ENCODE peak calls at places on chromosomes 11 and 22, in eight cellular contexts. N, T, I, O, G, Z, R and Y are unnamed samples.

GRCh38 chr11:129766858-129767604 is 48.6 kb upstream of the TMEM45B start:
- DNase-seq in G (peak), I (no peak), Z (no peak), R (no peak), O (peak), T (no peak), N (no peak), Y (peak)

GRCh38 chr22:37981282-37982011 is 2.9 kb downstream of the SOX10 start:
- DNase-seq in R (no peak), T (no peak), O (no peak), I (no peak), Z (no peak), G (no peak), N (no peak), Y (peak)

GRCh38 chr22:44587004-44587793 is 89.2 kb upstream of the RTL6 start:
- DNase-seq in O (no peak), R (no peak), G (no peak), Z (no peak), T (peak), I (no peak), N (no peak), Y (no peak)

GRCh38 chr22:39985383-39986045 is 9.2 kb upstream of the FAM83F start:
- DNase-seq in O (no peak), R (no peak), N (no peak), Z (no peak), G (no peak), T (no peak), I (no peak), Y (peak)

GRCh38 chr11:1077417-1078119 is 2.9 kb downstream of the MUC2 start:
- DNase-seq in Z (no peak), G (no peak), N (no peak), I (peak), O (no peak), R (no peak), T (peak), Y (no peak)

GRCh38 chr11:987671-988070 is 48.8 kb downstream of the MUC6 start:
- DNase-seq in O (no peak), R (no peak), Z (no peak), G (no peak), I (no peak), N (no peak), T (no peak), Y (no peak)

GRCh38 chr11:111665779-111666178 is 63.5 kb downstream of the SIK2 start:
- DNase-seq in N (peak), I (no peak), G (no peak), Z (no peak), T (no peak), R (peak), O (no peak), Y (no peak)

GRCh38 chr11:112159098-112159761 is 4.7 kb downstream of the IL18 start:
- DNase-seq in O (no peak), I (no peak), Z (no peak), T (no peak), R (no peak), N (no peak), G (no peak), Y (no peak)

GRCh38 chr22:28548411-28548810 is 131.2 kb downstream of the TTC28 start:
- DNase-seq in Z (no peak), T (no peak), N (no peak), G (no peak), O (no peak), R (no peak), I (no peak), Y (no peak)

GRCh38 chr11:36141161-36141560 is 148.1 kb downstream of the COMMD9 start:
- DNase-seq in O (no peak), Z (no peak), T (no peak), N (no peak), G (no peak), I (no peak), R (no peak), Y (no peak)

GRCh38 chr11:12144306-12145174 is 34.1 kb downstream of the MICAL2 start:
- DNase-seq in R (no peak), N (no peak), T (no peak), Z (no peak), O (peak), G (no peak), I (no peak), Y (peak)

GRCh38 chr11:122340607-122341006 is 224.6 kb upstream of the BLID start:
- DNase-seq in G (no peak), O (no peak), T (no peak), R (no peak), N (no peak), Z (no peak), I (no peak), Y (no peak)

GRCh38 chr22:20244744-20245576 is 23.2 kb downstream of the RTN4R start:
- DNase-seq in I (no peak), N (no peak), R (peak), T (no peak), G (peak), Z (no peak), O (no peak), Y (peak)

GRCh38 chr11:2675540-2675939 is 24.3 kb downstream of the KCNQ1OT1 start:
- DNase-seq in I (no peak), Z (no peak), O (no peak), T (peak), N (no peak), G (peak), R (no peak), Y (no peak)

GRCh38 chr22:30733081-30733680 is 38.5 kb downstream of the OSBP2 start:
- DNase-seq in T (no peak), G (no peak), N (no peak), O (no peak), R (no peak), I (no peak), Z (no peak), Y (no peak)

DNA sequence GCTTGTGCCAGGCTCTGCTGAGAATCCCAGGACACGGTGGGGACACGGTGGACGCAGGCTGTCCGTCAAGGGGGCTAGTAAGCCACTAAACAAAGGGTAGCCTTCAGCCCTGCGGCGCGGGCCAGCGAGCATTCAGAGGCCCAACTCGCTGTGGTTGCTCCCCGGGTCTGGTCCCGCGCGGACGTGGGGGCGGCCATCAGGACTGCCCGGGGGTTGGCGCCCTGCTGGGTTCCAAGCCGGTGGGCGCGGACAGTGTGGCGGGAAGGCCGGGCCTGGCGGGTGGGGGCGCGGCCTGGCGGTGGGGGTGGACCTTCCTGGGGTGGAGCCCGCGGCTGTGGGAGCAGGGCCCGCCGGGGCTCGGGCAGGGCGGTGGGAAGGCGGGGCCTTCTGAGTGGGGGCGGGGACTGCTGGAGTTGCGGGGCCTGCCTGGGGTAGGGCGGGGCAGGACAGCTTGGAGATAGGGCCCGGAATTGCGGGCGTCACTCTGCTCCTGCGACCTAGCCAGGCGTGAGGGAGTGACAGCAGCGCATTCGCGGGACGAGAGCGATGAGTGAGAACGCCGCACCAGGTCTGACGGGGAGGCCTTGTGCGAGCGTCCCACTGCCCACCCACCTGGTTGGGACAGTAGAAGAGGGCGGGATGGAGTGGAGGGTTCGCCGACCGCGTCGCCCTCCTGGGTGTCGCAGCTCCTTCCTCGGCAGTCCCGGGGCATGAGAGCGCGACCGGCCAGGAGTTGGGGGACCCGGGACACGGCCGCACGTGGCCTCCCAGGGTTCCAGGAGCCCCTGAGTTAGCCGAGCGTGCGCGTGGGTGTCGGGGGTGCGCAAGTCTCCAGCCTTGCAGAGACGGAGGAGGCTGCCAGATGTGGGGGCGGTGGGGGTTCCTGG is at the start of gene SERHL2:
- DNase-seq in N (peak), I (peak), R (peak), O (peak), G (peak), Z (peak), T (peak), Y (peak)
- TF ChIP-seq EP300 in N (no peak), I (no peak), R (no peak), O (no peak), G (no peak), Z (no peak), T (no peak), Y (no peak)

GRCh38 chr11:89626366-89626765 is 83.7 kb upstream of the TRIM77 start:
- DNase-seq in G (no peak), N (no peak), I (no peak), O (no peak), Z (no peak), R (no peak), T (no peak), Y (no peak)

GRCh38 chr11:89625171-89625570 is 84.9 kb upstream of the TRIM77 start:
- DNase-seq in R (peak), T (no peak), I (no peak), Z (no peak), G (no peak), O (no peak), N (no peak), Y (no peak)
- TF ChIP-seq EP300 in R (no peak), T (no peak), I (no peak), Z (no peak), G (no peak), O (no peak), N (no peak), Y (no peak)

GRCh38 chr11:31397239-31397834 is 27.7 kb downstream of the DNAJC24 start:
- DNase-seq in N (peak), O (no peak), T (no peak), I (no peak), Z (no peak), G (peak), R (peak), Y (no peak)
- TF ChIP-seq EP300 in N (no peak), O (no peak), T (no peak), I (no peak), Z (no peak), G (no peak), R (no peak), Y (no peak)

GRCh38 chr11:45967506-45967905 is 45.0 kb downstream of the LARGE2 start:
- DNase-seq in I (no peak), G (no peak), N (no peak), Z (no peak), R (peak), O (no peak), T (no peak), Y (no peak)

GRCh38 chr11:45959851-45960250 is 37.4 kb downstream of the LARGE2 start:
- DNase-seq in T (no peak), N (no peak), I (no peak), G (no peak), R (no peak), Z (no peak), O (no peak), Y (no peak)

GRCh38 chr11:45961841-45962240 is 39.4 kb downstream of the LARGE2 start:
- DNase-seq in N (no peak), O (no peak), Z (no peak), T (no peak), R (no peak), G (no peak), I (no peak), Y (no peak)

GRCh38 chr11:45960387-45961110 is 38.1 kb downstream of the LARGE2 start:
- DNase-seq in T (no peak), N (no peak), R (no peak), G (no peak), I (no peak), O (no peak), Z (no peak), Y (no peak)

DNA sequence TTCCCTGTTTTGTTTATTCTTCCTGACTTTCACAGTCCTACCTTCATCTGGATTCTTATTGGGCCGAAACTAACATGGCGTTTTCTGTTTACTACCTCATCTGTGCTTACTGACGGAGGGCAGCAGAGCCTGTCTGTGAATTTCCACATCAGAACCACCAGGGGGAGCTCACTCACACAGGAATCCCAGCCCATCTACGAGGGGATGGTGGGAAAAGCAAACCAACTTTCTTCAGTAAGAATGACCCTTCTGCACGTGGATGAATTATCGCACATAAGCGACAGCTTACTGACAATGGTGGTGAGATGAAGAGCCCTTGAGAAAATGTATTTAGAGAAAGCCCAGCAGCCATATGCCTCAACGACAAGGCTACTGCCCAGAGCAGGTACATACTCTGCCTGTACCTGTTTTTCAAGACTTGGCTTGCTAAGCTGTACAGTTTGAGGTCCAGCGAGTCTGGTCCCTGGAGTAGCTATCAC is 42.5 kb downstream of the LARGE2 start:
- DNase-seq in N (peak), R (peak), Z (peak), I (peak), O (peak), T (peak), G (peak), Y (peak)
- TF ChIP-seq EP300 in N (no peak), R (no peak), Z (no peak), I (no peak), O (no peak), T (no peak), G (no peak), Y (no peak)

GRCh38 chr11:68138256-68138655 is 17.1 kb upstream of the CHKA start:
- DNase-seq in N (no peak), O (no peak), T (no peak), I (no peak), Z (no peak), G (no peak), R (no peak), Y (no peak)

GRCh38 chr11:68139395-68139794 is 18.2 kb upstream of the CHKA start:
- DNase-seq in T (no peak), O (no peak), I (no peak), R (no peak), Z (no peak), G (no peak), N (no peak), Y (no peak)

GRCh38 chr11:68135161-68135560 is 14.0 kb upstream of the CHKA start:
- DNase-seq in Z (no peak), R (no peak), O (no peak), G (no peak), I (no peak), T (peak), N (no peak), Y (no peak)

GRCh38 chr11:68136866-68137265 is 15.7 kb upstream of the CHKA start:
- DNase-seq in O (peak), Z (no peak), T (no peak), R (no peak), I (no peak), N (no peak), G (no peak), Y (no peak)

GRCh38 chr11:68137833-68138232 is 16.6 kb upstream of the CHKA start:
- DNase-seq in R (no peak), N (no peak), G (no peak), Z (no peak), O (no peak), T (peak), I (no peak), Y (no peak)
- TF ChIP-seq EP300 in R (no peak), N (no peak), G (no peak), Z (no peak), O (no peak), T (no peak), I (no peak), Y (no peak)

DNA sequence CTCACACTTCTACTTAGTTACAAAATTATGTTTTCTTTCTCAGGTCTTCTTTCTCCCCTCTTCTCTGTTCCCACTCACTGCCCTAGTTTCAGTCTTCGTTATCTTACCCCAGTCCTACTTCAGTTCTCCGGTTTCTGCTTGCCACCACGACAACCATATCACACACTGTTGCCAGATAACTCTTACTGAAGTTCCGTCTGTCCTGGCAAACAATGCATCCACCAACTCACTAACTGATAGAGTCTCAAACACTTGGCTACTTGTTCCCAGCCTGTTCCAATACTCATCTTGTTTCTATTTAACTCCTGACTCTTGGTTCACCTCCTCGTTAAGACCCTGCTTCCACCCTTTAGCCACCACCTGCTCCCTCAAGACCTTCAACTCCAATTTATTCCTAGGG is 164.5 kb downstream of the STK33 start:
- DNase-seq in T (no peak), N (no peak), R (no peak), Z (no peak), O (no peak), I (no peak), G (no peak), Y (no peak)
- TF ChIP-seq EP300 in T (no peak), N (no peak), R (no peak), Z (no peak), O (no peak), I (no peak), G (no peak), Y (no peak)

DNA sequence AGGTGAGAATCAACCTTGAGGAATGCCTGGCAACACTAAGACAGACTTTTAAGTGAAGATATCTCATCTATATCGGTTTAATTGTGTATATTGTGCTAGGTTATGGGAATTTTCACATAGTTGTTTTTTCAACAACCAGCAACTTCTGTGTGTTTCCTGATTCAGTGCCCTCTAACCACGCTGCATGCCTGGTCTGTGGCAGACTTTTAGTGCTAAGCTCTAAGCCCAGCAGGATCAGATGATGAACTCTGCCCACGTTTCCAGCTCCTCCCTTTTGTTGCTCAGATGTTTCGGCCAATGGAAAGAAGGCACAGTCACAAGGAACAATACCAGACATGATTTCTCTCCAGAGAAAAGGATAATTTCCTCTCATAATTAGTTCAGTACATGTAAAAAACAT is 1.4 kb upstream of the VWA5A start:
- DNase-seq in G (no peak), I (no peak), O (no peak), R (no peak), Z (no peak), T (no peak), N (no peak), Y (peak)
- TF ChIP-seq EP300 in G (no peak), I (no peak), O (no peak), R (no peak), Z (no peak), T (no peak), N (no peak), Y (no peak)

GRCh38 chr22:36286096-36286957 is 33.4 kb downstream of the APOL1 start:
- DNase-seq in T (peak), Z (no peak), O (peak), R (peak), N (peak), G (peak), I (peak), Y (peak)
- TF ChIP-seq EP300 in T (no peak), Z (no peak), O (no peak), R (no peak), N (no peak), G (no peak), I (no peak), Y (no peak)